ENCODE peak calls at places on chromosomes 11 and 22, in six cellular contexts. E is activated CD4-positive, alpha-beta T cell treated with anti-CD3 and anti-CD28 coated beads, Interleukin-2, amount 50 U/mL, for 48 hours; V is lung; C is fibroblast of lung; R is amygdala; T is NCI-H1694 treated with DMSO at 0.1 percent for 48 hours. F is an unnamed sample.

GRCh38 chr22:44091021-44091721 is 67.1 kb downstream of the PARVB start:
- DNase-seq in E (peak), V (no peak), C (no peak), R (no peak), T (no peak), F (no peak)

GRCh38 chr11:121153472-121153871 is 52.4 kb downstream of the TECTA start:
- DNase-seq in E (no peak), V (no peak), C (no peak), R (no peak), T (peak), F (no peak)

GRCh38 chr11:65709661-65710060 is 2.4 kb upstream of the KAT5 start:
- DNase-seq in E (no peak), V (no peak), C (no peak), R (no peak), T (no peak), F (no peak)

GRCh38 chr11:133133053-133133452 is 399.2 kb downstream of the OPCML start:
- DNase-seq in E (no peak), V (no peak), C (no peak), R (no peak), T (no peak), F (no peak)

GRCh38 chr11:58006940-58007339 is 16.7 kb upstream of the OR9Q1 start:
- DNase-seq in E (no peak), V (no peak), C (no peak), R (no peak), T (no peak), F (peak)

GRCh38 chr11:101920992-101921391 is 4.7 kb upstream of the ANGPTL5 start:
- DNase-seq in E (no peak), V (no peak), C (no peak), R (no peak), T (no peak), F (no peak)

GRCh38 chr11:111454561-111455192 is 57.5 kb downstream of the BTG4 start:
- DNase-seq in E (peak), V (no peak), C (peak), R (peak), T (no peak), F (peak)

GRCh38 chr22:42277988-42278776 is 7.7 kb upstream of the TCF20 start:
- DNase-seq in E (no peak), V (no peak), C (peak), R (no peak), T (peak), F (no peak)

GRCh38 chr11:134514354-134514951 is 102.4 kb upstream of the B3GAT1 start:
- DNase-seq in E (no peak), V (no peak), C (no peak), R (no peak), T (no peak), F (no peak)

GRCh38 chr22:31583861-31584485 is 78.0 kb downstream of the PISD start:
- DNase-seq in E (no peak), V (no peak), C (peak), R (no peak), T (no peak), F (peak)

GRCh38 chr11:105000797-105001196 is 22.2 kb downstream of the CASP5 start:
- DNase-seq in E (peak), V (no peak), C (no peak), R (no peak), T (no peak), F (no peak)

GRCh38 chr11:100574894-100575769 is 112.0 kb upstream of the ARHGAP42 start:
- DNase-seq in E (no peak), V (no peak), C (peak), R (no peak), T (peak), F (no peak)

GRCh38 chr22:22691716-22692701 is 47.6 kb downstream of the GGTLC2 start:
- DNase-seq in E (no peak), V (no peak), C (peak), R (no peak), T (no peak), F (no peak)

GRCh38 chr11:96472085-96472484 is 82.3 kb downstream of the JRKL start:
- DNase-seq in E (no peak), V (no peak), C (no peak), R (no peak), T (no peak), F (no peak)

GRCh38 chr22:23225724-23226496 is 45.6 kb downstream of the BCR start:
- DNase-seq in E (no peak), V (peak), C (peak), R (no peak), T (no peak), F (peak)

GRCh38 chr11:114262681-114263509 is 33.3 kb upstream of the NNMT start:
- DNase-seq in E (no peak), V (no peak), C (peak), R (peak), T (peak), F (peak)

GRCh38 chr22:25192406-25192805 is 7.3 kb upstream of the CRYBB3 start:
- DNase-seq in E (no peak), V (no peak), C (no peak), R (no peak), T (no peak), F (no peak)

F was measured in AG20443.